ENCODE peak calls at places on chromosomes 1 and 21, in four cellular contexts. C is body of pancreas, H is right cardiac atrium, B is stomach. A is an unnamed sample.

GRCh38 chr1:248404024-248404423 is 1.2 kb downstream of the OR2T1 start:
- DNase-seq in C (no peak), H (no peak), B (no peak), A (no peak)

GRCh38 chr1:230797376-230798186 is 50.4 kb downstream of the CAPN9 start:
- DNase-seq in C (peak), H (peak), B (peak), A (peak)

GRCh38 chr1:248810727-248811513 is 14.8 kb downstream of the SH3BP5L start:
- DNase-seq in C (peak), H (peak), B (peak), A (peak)

GRCh38 chr1:161706116-161706482 is 930 bp upstream of the FCRLA start:
- DNase-seq in C (no peak), H (no peak), B (no peak), A (no peak)

GRCh38 chr1:164790081-164790480 is 231.1 kb downstream of the PBX1 start:
- DNase-seq in C (no peak), H (no peak), B (no peak), A (no peak)

GRCh38 chr1:30750751-30751291 is 6.8 kb downstream of the LAPTM5 start:
- DNase-seq in C (no peak), H (peak), B (no peak), A (no peak)

GRCh38 chr21:41943468-41944250 is 10.2 kb downstream of the C2CD2 start:
- DNase-seq in C (no peak), H (no peak), B (no peak), A (peak)

GRCh38 chr21:14762309-14762708 is 216.2 kb upstream of the SAMSN1 start:
- DNase-seq in C (no peak), H (no peak), B (no peak), A (no peak)

GRCh38 chr1:151612506-151613274 is 840 bp downstream of the SNX27 start:
- DNase-seq in C (peak), H (peak), B (no peak), A (peak)

GRCh38 chr1:33721416-33721815 is 142.5 kb upstream of the HMGB4 start:
- DNase-seq in C (no peak), H (no peak), B (no peak), A (no peak)

GRCh38 chr1:198672124-198672523 is 33.3 kb downstream of the PTPRC start:
- DNase-seq in C (no peak), H (no peak), B (no peak), A (no peak)

GRCh38 chr21:39096754-39097153 is 86.5 kb downstream of the PSMG1 start:
- DNase-seq in C (no peak), H (no peak), B (no peak), A (no peak)

GRCh38 chr1:100597784-100598183 is 59.8 kb downstream of the GPR88 start:
- DNase-seq in C (no peak), H (no peak), B (no peak), A (no peak)

GRCh38 chr1:193685986-193686385 is 499.6 kb upstream of the B3GALT2 start:
- DNase-seq in C (no peak), H (no peak), B (no peak), A (no peak)

GRCh38 chr1:156927215-156928042 is 7.0 kb downstream of the LRRC71 start:
- DNase-seq in C (peak), H (peak), B (peak), A (peak)

GRCh38 chr1:76229279-76229977 is 154.9 kb downstream of the ST6GALNAC3 start:
- DNase-seq in C (no peak), H (no peak), B (no peak), A (no peak)

GRCh38 chr1:244138399-244138798 is 87.3 kb downstream of the ZBTB18 start:
- DNase-seq in C (no peak), H (no peak), B (no peak), A (no peak)

GRCh38 chr1:30895942-30896660 is 12.5 kb downstream of the SDC3 start:
- DNase-seq in C (no peak), H (no peak), B (no peak), A (no peak)

GRCh38 chr1:194067772-194068171 is 881.4 kb upstream of the B3GALT2 start:
- DNase-seq in C (no peak), H (no peak), B (no peak), A (no peak)

GRCh38 chr1:156236164-156236563 is 5.8 kb upstream of the BGLAP start:
- DNase-seq in C (no peak), H (no peak), B (no peak), A (no peak)

GRCh38 chr1:185681034-185681633 is 53.1 kb upstream of the HMCN1 start:
- DNase-seq in C (peak), H (no peak), B (no peak), A (no peak)

GRCh38 chr1:195709821-195710220 is 898.4 kb downstream of the KCNT2 start:
- DNase-seq in C (no peak), H (no peak), B (no peak), A (no peak)

GRCh38 chr1:32361308-32361673 is 994 bp downstream of the FAM229A start:
- DNase-seq in C (no peak), H (no peak), B (no peak), A (no peak)

GRCh38 chr1:192709544-192709943 is 73.6 kb downstream of the RGS13 start:
- DNase-seq in C (no peak), H (no peak), B (no peak), A (no peak)

GRCh38 chr1:112714313-112715263 is 544 bp downstream of the PPM1J start:
- DNase-seq in C (peak), H (peak), B (peak), A (peak)

GRCh38 chr1:217270121-217270520 is 360.8 kb downstream of the GPATCH2 start:
- DNase-seq in C (no peak), H (no peak), B (no peak), A (no peak)

GRCh38 chr1:236952279-236953003 is 51.8 kb downstream of the MT1HL1 start:
- DNase-seq in C (no peak), H (no peak), B (no peak), A (no peak)

GRCh38 chr1:157363660-157364140 is 188.6 kb downstream of the FCRL5 start:
- DNase-seq in C (peak), H (no peak), B (peak), A (peak)

GRCh38 chr1:187054862-187055757 is 226.4 kb downstream of the PLA2G4A start:
- DNase-seq in C (no peak), H (no peak), B (no peak), A (no peak)

GRCh38 chr1:153428073-153428638 is 11.8 kb downstream of the S100A7A start:
- DNase-seq in C (no peak), H (no peak), B (no peak), A (no peak)

GRCh38 chr21:18340387-18340942 is 63.1 kb downstream of the TMPRSS15 start:
- DNase-seq in C (no peak), H (no peak), B (no peak), A (no peak)

GRCh38 chr1:196078691-196079090 is 529.5 kb downstream of the KCNT2 start:
- DNase-seq in C (no peak), H (no peak), B (no peak), A (no peak)

GRCh38 chr1:229848762-229849677 is 218.0 kb upstream of the GALNT2 start:
- DNase-seq in C (peak), H (no peak), B (no peak), A (no peak)

GRCh38 chr1:26083246-26083645 is 15.8 kb upstream of the TRIM63 start:
- DNase-seq in C (no peak), H (no peak), B (no peak), A (no peak)

GRCh38 chr1:115168026-115168425 is 78.7 kb upstream of the TSPAN2 start:
- DNase-seq in C (no peak), H (no peak), B (no peak), A (no peak)

GRCh38 chr1:941588-942383 is 17.3 kb downstream of the NOC2L start:
- DNase-seq in C (peak), H (peak), B (peak), A (no peak)

GRCh38 chr1:167165948-167166702 is 54.6 kb upstream of the POU2F1 start:
- DNase-seq in C (no peak), H (no peak), B (no peak), A (no peak)

GRCh38 chr1:167161762-167162161 is 58.9 kb upstream of the POU2F1 start:
- DNase-seq in C (no peak), H (no peak), B (no peak), A (no peak)

GRCh38 chr1:167166703-167167100 is 54.0 kb upstream of the POU2F1 start:
- DNase-seq in C (no peak), H (no peak), B (no peak), A (no peak)

GRCh38 chr1:167168424-167168823 is 52.3 kb upstream of the POU2F1 start:
- DNase-seq in C (no peak), H (no peak), B (no peak), A (no peak)

DNA sequence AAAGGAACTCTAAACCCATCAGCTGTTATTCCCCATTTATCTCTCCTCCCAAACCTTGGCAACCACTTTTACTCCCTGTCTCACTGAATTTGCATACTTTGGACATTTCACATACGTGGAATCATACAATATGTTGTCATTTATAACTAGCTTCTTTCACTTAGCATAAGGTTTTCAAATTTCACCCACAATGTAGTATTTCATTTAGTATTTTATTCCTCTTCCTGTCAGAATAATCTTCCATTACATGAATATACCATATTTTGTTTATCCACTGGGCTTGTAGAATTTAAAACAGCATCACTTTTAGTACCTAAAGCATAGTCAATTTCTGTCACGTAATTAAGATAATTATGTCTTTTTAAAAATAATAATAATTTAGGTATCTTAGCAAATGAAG is 55.5 kb upstream of the POU2F1 start:
- DNase-seq in C (no peak), H (no peak), B (no peak), A (no peak)
- H3K27ac ChIP-seq in C (no peak), H (no peak), B (no peak), A (no peak)

DNA sequence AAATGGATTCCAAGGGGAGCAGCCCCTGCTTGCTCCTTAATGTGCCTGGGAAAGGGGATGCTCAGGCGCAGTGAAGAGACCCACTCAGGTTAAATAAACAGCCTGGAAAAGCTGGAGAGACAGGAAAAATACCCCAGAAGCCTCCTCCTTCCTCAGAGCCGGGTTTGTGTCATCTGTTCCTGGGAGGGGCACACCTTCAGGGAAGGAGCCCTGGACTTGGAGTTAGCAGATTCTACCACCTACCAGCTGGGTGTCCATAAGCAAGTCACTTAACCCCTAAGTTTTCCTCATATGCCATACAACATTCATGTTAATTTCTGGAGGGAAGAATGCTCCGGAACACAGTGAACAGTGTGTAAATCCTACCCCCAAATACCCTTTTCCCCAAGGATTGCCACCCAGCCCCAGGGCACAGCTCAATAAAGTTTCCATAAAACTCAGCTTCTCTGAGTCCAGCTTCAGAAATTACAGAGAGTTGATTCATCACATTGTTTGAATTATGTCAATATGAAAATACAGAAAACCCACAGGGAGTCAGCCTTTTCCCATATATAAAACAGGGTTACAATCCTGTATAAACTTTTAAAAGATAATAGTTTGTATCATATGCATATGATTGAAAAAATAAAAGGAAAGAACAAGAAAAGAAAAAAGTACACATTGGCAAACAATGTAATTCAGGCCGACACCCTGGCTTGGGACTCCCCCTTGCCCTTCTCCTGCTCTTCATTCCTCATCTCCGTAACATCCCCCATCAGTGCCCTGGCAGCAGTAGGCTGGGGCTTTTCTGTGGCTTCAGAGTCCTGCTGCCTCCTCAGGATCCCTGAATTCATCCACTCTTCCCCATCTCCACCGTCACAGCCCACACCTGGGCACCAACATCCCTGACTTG is 291.8 kb upstream of the USP24 start:
- DNase-seq in C (no peak), H (no peak), B (no peak), A (no peak)
- H3K27ac ChIP-seq in C (no peak), H (no peak), B (no peak), A (no peak)

DNA sequence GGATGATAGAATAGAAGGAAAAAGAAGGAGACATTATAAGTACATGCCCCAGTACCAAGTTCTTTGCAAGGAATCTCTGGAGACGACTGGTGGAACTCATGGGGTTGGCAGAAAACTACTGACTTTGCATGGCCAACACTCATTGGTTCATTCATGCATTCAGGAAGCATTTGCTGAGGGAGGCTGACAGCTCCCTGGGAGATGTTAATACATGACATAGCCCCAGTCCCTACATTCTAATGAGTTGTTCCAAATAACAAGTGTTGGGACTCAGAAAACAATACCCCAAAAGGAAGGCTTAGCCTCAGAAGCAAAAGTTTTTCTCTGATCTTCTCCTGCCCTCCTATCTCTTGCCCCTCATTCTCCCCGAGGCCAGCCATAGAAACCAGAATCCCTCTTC is 172.8 kb upstream of the IRF2BP2 start:
- DNase-seq in C (no peak), H (no peak), B (no peak), A (peak)
- H3K27ac ChIP-seq in C (no peak), H (no peak), B (no peak), A (no peak)

GRCh38 chr1:21590116-21590905 is 78.8 kb downstream of the RAP1GAP start:
- DNase-seq in C (no peak), H (no peak), B (no peak), A (peak)

GRCh38 chr1:21587602-21587953 is 78.4 kb downstream of the ALPL start:
- DNase-seq in C (no peak), H (no peak), B (no peak), A (no peak)

GRCh38 chr1:21586926-21587601 is 77.8 kb downstream of the ALPL start:
- DNase-seq in C (peak), H (peak), B (peak), A (peak)

GRCh38 chr1:21590906-21591301 is 78.3 kb downstream of the RAP1GAP start:
- DNase-seq in C (no peak), H (no peak), B (no peak), A (no peak)

DNA sequence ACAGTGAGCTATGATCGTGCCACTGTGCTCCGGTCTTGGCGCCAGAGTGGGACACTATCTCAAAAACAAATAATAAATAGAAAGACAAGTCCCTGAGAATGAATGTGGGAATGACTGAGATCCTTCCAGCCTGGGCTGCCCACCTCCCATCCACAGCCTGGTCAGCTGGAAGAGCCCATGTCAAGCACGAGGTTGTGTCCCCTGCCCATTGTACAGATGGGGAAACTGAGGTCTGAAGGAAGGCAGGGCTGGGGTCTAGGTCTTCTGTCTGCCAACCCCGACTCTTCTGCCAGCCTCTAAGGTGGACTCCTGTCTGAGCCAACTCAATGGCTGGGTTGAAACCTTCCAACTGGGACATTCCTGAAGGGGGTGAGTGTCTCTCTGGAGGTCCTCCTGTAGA is 79.5 kb downstream of the RAP1GAP start:
- DNase-seq in C (no peak), H (no peak), B (no peak), A (no peak)
- H3K27ac ChIP-seq in C (no peak), H (no peak), B (no peak), A (peak)

GRCh38 chr1:9352364-9353140 is 59.9 kb downstream of the SPSB1 start:
- DNase-seq in C (no peak), H (no peak), B (no peak), A (no peak)
- H3K27ac ChIP-seq in C (no peak), H (no peak), B (no peak), A (no peak)

A was measured in thyroid gland.